ENCODE peak calls at places on chromosomes 2 and 18, in eight cellular contexts. W is PC-3, Z is mammary epithelial cell, F is fibroblast of lung, N is GM23338, M is MM.1S, V is hepatocyte, I is H1. A is an unnamed sample.

GRCh38 chr2:73111300-73112025 is 1.3 kb downstream of the RAB11FIP5 start:
- DNase-seq in W (peak; percentile 58), V (peak; percentile 65), I (no peak), Z (peak; percentile 73), M (peak; percentile 57), N (peak; percentile 81), F (peak; percentile 57), A (peak; percentile 40)

GRCh38 chr2:158797963-158798700 is 3.0 kb downstream of the DAPL1 start:
- DNase-seq in N (no peak), M (no peak), I (no peak), Z (peak; percentile 68), F (peak; percentile 30), V (no peak), W (no peak), A (peak; percentile 23)

GRCh38 chr2:162244559-162245031 is 1.4 kb upstream of the FAP start:
- DNase-seq in M (no peak), I (no peak), V (peak; percentile 64), Z (peak; percentile 95), N (no peak), F (peak; percentile 98), W (peak; percentile 91), A (peak; percentile 98)

GRCh38 chr2:11576398-11576797 is 42.6 kb downstream of the GREB1 start:
- DNase-seq in Z (no peak), N (no peak), I (no peak), F (no peak), W (no peak), M (no peak), V (no peak), A (no peak)

GRCh38 chr18:4544131-4544530 is 89.0 kb upstream of the DLGAP1 start:
- DNase-seq in V (peak; percentile 11), M (no peak), N (no peak), F (peak; percentile 8), Z (no peak), W (no peak), I (no peak), A (no peak)

GRCh38 chr2:207219716-207220414 is 54.1 kb upstream of the KLF7 start:
- DNase-seq in I (no peak), N (peak; percentile 21), V (peak; percentile 39), F (peak; percentile 90), W (peak; percentile 93), M (no peak), Z (peak; percentile 60), A (peak; percentile 85)

GRCh38 chr2:102016399-102016955 is 24.7 kb downstream of the IL1R2 start:
- DNase-seq in W (peak; percentile 87), N (no peak), M (no peak), Z (peak; percentile 30), V (no peak), I (no peak), F (no peak), A (no peak)

GRCh38 chr18:3121256-3121655 is 98.5 kb downstream of the MYOM1 start:
- DNase-seq in M (no peak), F (no peak), V (no peak), N (no peak), I (no peak), Z (no peak), W (no peak), A (no peak)

GRCh38 chr2:136065384-136065783 is 52.6 kb downstream of the CXCR4 start:
- DNase-seq in N (no peak), I (no peak), F (peak; percentile 26), V (no peak), Z (no peak), M (no peak), W (no peak), A (peak; percentile 14)

GRCh38 chr18:31498450-31499156 is 626 bp downstream of the DSG2 start:
- DNase-seq in M (no peak), V (no peak), F (no peak), I (no peak), N (peak; percentile 40), W (no peak), Z (peak; percentile 70), A (peak; percentile 28)

GRCh38 chr18:68172842-68173549 is 541.9 kb downstream of the TMX3 start:
- DNase-seq in M (no peak), N (peak; percentile 79), I (peak; percentile 36), Z (no peak), W (no peak), V (peak; percentile 16), F (no peak), A (no peak)

GRCh38 chr2:219697811-219698683 is 70.6 kb downstream of the SLC4A3 start:
- DNase-seq in W (no peak), F (no peak), N (no peak), I (no peak), V (no peak), M (no peak), Z (no peak), A (no peak)

GRCh38 chr2:12824304-12824761 is 107.6 kb downstream of the TRIB2 start:
- DNase-seq in M (no peak), N (no peak), Z (no peak), V (peak; percentile 18), F (peak; percentile 73), W (no peak), I (no peak), A (peak; percentile 63)

GRCh38 chr2:161068670-161069069 is 91.6 kb upstream of the TANK start:
- DNase-seq in V (no peak), N (no peak), F (peak; percentile 45), I (no peak), M (no peak), W (no peak), Z (no peak), A (peak; percentile 22)

GRCh38 chr2:236993-237539 is 26.8 kb downstream of the SH3YL1 start:
- DNase-seq in N (no peak), M (no peak), F (no peak), V (no peak), Z (no peak), W (no peak), I (no peak), A (no peak)

GRCh38 chr2:1915196-1915595 is 170.9 kb upstream of the PXDN start:
- DNase-seq in N (no peak), W (no peak), Z (no peak), V (no peak), I (no peak), F (no peak), M (no peak), A (no peak)

GRCh38 chr2:1915746-1916145 is 171.4 kb upstream of the PXDN start:
- DNase-seq in M (no peak), V (no peak), Z (no peak), W (no peak), I (no peak), F (no peak), N (no peak), A (no peak)

GRCh38 chr2:1912771-1913170 is 168.5 kb upstream of the PXDN start:
- DNase-seq in N (no peak), I (no peak), M (no peak), W (no peak), V (no peak), F (no peak), Z (no peak), A (no peak)

GRCh38 chr2:1914541-1915165 is 170.3 kb upstream of the PXDN start:
- DNase-seq in Z (no peak), N (no peak), I (no peak), F (no peak), W (no peak), V (no peak), M (no peak), A (no peak)

GRCh38 chr2:1916881-1917280 is 172.6 kb upstream of the PXDN start:
- DNase-seq in F (no peak), I (no peak), W (no peak), N (no peak), V (no peak), Z (no peak), M (no peak), A (no peak)
- H3K27me3 ChIP-seq in F (no peaks in the 10 kb centered on the region), I (no peaks in the 10 kb centered on the region), W (peaks cover 93% of the 10 kb centered on the region), N (no peaks in the 10 kb centered on the region), V (no peaks in the 10 kb centered on the region), Z (no peaks in the 10 kb centered on the region), M (no peaks in the 10 kb centered on the region), A (no peaks in the 10 kb centered on the region)

DNA sequence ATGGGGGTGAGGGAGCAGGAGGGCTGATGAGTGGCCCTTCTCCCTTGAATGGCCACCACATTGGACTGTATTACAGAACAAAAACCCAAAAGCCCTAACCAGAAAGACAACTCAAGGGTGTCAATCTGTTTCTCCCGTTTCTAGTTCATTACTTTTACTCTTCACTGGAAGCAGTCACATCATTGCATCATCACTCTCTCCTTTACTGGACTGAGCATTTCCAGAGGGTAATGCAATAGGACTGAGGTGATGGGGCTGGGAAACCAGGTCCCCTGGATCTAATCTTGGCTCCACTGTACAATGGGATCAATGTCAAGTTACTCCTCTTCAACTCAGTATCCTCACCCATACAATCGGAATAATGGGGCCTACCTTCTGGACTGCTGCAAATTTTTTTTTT is 56.1 kb downstream of the BCL2 start:
- DNase-seq in I (no peak), F (no peak), M (no peak), Z (no peak), W (no peak), N (no peak), V (no peak), A (no peak)
- H4K20me1 ChIP-seq in I (no peaks in the 10 kb centered on the region), F (no peaks in the 10 kb centered on the region), M (no peaks in the 10 kb centered on the region), Z (no peaks in the 10 kb centered on the region), W (no peaks in the 10 kb centered on the region), N (no peaks in the 10 kb centered on the region), V (no peaks in the 10 kb centered on the region), A (no peaks in the 10 kb centered on the region)

GRCh38 chr2:113197347-113198047 is 23.7 kb downstream of the PSD4 start:
- DNase-seq in V (no peak), W (no peak), F (no peak), Z (no peak), I (no peak), N (no peak), M (no peak), A (no peak)
- TF ChIP-seq CTCF in V (no peak), W (no peak), F (no peak), Z (no peak), I (no peak), N (no peak), M (no peak), A (no peak)

GRCh38 chr18:13551841-13552733 is 174.3 kb downstream of the FAM210A start:
- DNase-seq in F (no peak), N (no peak), W (no peak), M (no peak), Z (no peak), V (no peak), I (no peak), A (no peak)
- H3K27me3 ChIP-seq in F (no peaks in the 10 kb centered on the region), N (no peaks in the 10 kb centered on the region), W (peaks cover 90% of the 10 kb centered on the region), M (no peaks in the 10 kb centered on the region), Z (no peaks in the 10 kb centered on the region), V (no peaks in the 10 kb centered on the region), I (no peaks in the 10 kb centered on the region), A (peaks cover 8% of the 10 kb centered on the region)

A was measured in astrocyte.